ENCODE peak calls at places on chromosomes 3 and 15, in six cellular contexts. C is GM12891, B is GM12878, N is K562, S is HepG2, V is H1. X is an unnamed sample.

GRCh38 chr3:64147211-64147610 is 78.1 kb downstream of the PRICKLE2 start:
- DNase-seq in C (no peak), B (no peak), N (no peak), S (no peak), V (no peak), X (no peak)

GRCh38 chr3:73086071-73086494 is 24.6 kb downstream of the EBLN2 start:
- DNase-seq in C (no peak), B (no peak), N (peak; percentile 46), S (peak; percentile 34), V (no peak), X (no peak)

GRCh38 chr15:83973816-83974215 is 261.8 kb upstream of the GOLGA6L4 start:
- DNase-seq in C (no peak), B (no peak), N (peak; percentile 27), S (peak; percentile 2), V (no peak), X (no peak)

GRCh38 chr3:118990818-118991560 is 43.7 kb downstream of the IGSF11 start:
- DNase-seq in C (no peak), B (no peak), N (no peak), S (no peak), V (no peak), X (no peak)

GRCh38 chr3:172647823-172648222 is 63.0 kb downstream of the NCEH1 start:
- DNase-seq in C (no peak), B (no peak), N (no peak), S (no peak), V (no peak), X (no peak)

GRCh38 chr3:42036483-42036823 is 54.7 kb upstream of the TRAK1 start:
- DNase-seq in C (no peak), B (no peak), N (peak; percentile 42), S (peak; percentile 58), V (no peak), X (no peak)

GRCh38 chr3:136343873-136344281 is 93.7 kb downstream of the PCCB start:
- DNase-seq in C (no peak), B (no peak), N (peak; percentile 67), S (peak; percentile 57), V (no peak), X (no peak)

GRCh38 chr3:191412764-191413163 is 48.2 kb upstream of the PYDC2 start:
- DNase-seq in C (no peak), B (no peak), N (no peak), S (no peak), V (no peak), X (no peak)

GRCh38 chr3:62939707-62940106 is 64.5 kb upstream of the CADPS start:
- DNase-seq in C (no peak), B (no peak), N (no peak), S (no peak), V (no peak), X (no peak)

GRCh38 chr3:57227930-57228733 is 603 bp downstream of the APPL1 start:
- DNase-seq in C (no peak), B (no peak), N (peak; percentile 16), S (no peak), V (no peak), X (peak; percentile 43)

GRCh38 chr3:120526011-120526870 is 69.9 kb upstream of the NDUFB4 start:
- DNase-seq in C (no peak), B (no peak), N (no peak), S (no peak), V (no peak), X (no peak)

GRCh38 chr3:179421500-179421899 is 29.8 kb downstream of the GNB4 start:
- DNase-seq in C (no peak), B (no peak), N (peak; percentile 15), S (no peak), V (no peak), X (no peak)

GRCh38 chr15:91801836-91802534 is 51.5 kb upstream of the SLCO3A1 start:
- DNase-seq in C (no peak), B (no peak), N (no peak), S (no peak), V (no peak), X (no peak)

GRCh38 chr15:52441846-52442245 is 86.8 kb downstream of the MYO5A start:
- DNase-seq in C (no peak), B (no peak), N (no peak), S (no peak), V (no peak), X (no peak)

GRCh38 chr15:84570164-84570692 is 30.6 kb upstream of the ZSCAN2 start:
- DNase-seq in C (peak; percentile 32), B (no peak), N (peak; percentile 64), S (no peak), V (no peak), X (peak; percentile 40)

GRCh38 chr3:28915711-28916481 is 365.0 kb upstream of the RBMS3 start:
- DNase-seq in C (no peak), B (no peak), N (no peak), S (no peak), V (peak; percentile 10), X (no peak)

GRCh38 chr3:139561959-139562676 is 22.6 kb upstream of the RBP1 start:
- DNase-seq in C (no peak), B (no peak), N (peak; percentile 35), S (peak; percentile 47), V (no peak), X (no peak)

GRCh38 chr3:194306109-194306686 is 44.9 kb downstream of the CPN2 start:
- DNase-seq in C (no peak), B (peak; percentile 61), N (no peak), S (no peak), V (no peak), X (no peak)

GRCh38 chr3:86282106-86282787 is 708.7 kb downstream of the VGLL3 start:
- DNase-seq in C (no peak), B (no peak), N (no peak), S (no peak), V (no peak), X (no peak)

GRCh38 chr3:177676947-177677587 is 479.8 kb upstream of the TBL1XR1 start:
- DNase-seq in C (no peak), B (no peak), N (no peak), S (no peak), V (no peak), X (no peak)

GRCh38 chr3:140050977-140051957 is 116.3 kb downstream of the CLSTN2 start:
- DNase-seq in C (no peak), B (no peak), N (peak; percentile 24), S (peak; percentile 2), V (peak; percentile 21), X (no peak)

GRCh38 chr3:34570916-34571705 is 772.7 kb downstream of the PDCD6IP start:
- DNase-seq in C (no peak), B (no peak), N (no peak), S (no peak), V (no peak), X (no peak)

GRCh38 chr3:25940935-25941334 is 151.0 kb downstream of the OXSM start:
- DNase-seq in C (no peak), B (no peak), N (no peak), S (no peak), V (no peak), X (no peak)

GRCh38 chr3:193407156-193407555 is 28.6 kb upstream of the ATP13A5 start:
- DNase-seq in C (no peak), B (no peak), N (no peak), S (no peak), V (no peak), X (no peak)

GRCh38 chr3:40975711-40976121 is 223.6 kb upstream of the CTNNB1 start:
- DNase-seq in C (no peak), B (no peak), N (no peak), S (no peak), V (no peak), X (no peak)

GRCh38 chr15:39247574-39247973 is 333.3 kb upstream of the THBS1 start:
- DNase-seq in C (no peak), B (no peak), N (no peak), S (no peak), V (no peak), X (no peak)

GRCh38 chr3:190303887-190304286 is 18.4 kb downstream of the CLDN1 start:
- DNase-seq in C (no peak), B (no peak), N (no peak), S (peak; percentile 14), V (no peak), X (no peak)
- TF ChIP-seq POLR2AphosphoS5 in C (no peak), B (no peak), N (no peak), S (no peak), V (no peak), X (no peak)

GRCh38 chr15:31157644-31158069 is 56.1 kb upstream of the TRPM1 start:
- DNase-seq in C (no peak), B (no peak), N (no peak), S (peak; percentile 98), V (no peak), X (no peak)
- TF ChIP-seq POLR2A in C (no peak), B (no peak), N (no peak), S (no peak), V (no peak), X (no peak)

DNA sequence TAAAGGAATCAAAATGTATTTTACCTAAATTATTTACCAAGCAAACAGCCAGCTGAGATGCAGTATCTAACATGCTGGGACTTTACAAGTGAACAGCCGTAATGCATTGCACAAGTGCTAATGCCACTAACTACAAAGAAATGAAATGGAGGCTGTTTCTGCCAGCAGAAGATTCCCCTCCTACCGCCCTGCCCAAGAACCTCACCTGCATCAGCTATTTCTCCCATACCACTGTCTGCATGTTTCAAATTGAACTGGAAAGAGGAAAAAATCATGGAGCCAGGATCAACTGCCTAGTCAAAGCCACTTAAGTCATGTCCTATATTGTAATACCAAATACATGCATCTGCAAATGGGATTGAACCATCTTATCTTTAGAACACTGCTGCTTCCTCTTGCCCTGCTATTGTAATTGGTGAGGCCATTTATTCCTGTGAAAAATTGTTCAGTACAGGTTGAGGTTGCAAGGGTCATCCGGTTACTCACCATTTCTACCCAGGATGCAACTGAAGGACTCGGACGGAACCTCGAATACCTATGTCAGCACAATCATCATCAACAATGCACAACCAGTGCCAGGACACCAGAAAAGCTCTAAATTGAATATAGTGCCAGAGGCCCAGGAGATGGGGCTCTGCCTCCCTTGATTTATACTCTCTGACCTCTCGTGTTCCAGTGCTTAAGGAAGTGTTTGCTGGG is 27.5 kb downstream of the ANXA2 start:
- DNase-seq in C (no peak), B (no peak), N (no peak), S (no peak), V (no peak), X (no peak)
- TF ChIP-seq TAF1 in C (no peak), B (no peak), N (no peak), S (no peak), V (no peak), X (no peak)

DNA sequence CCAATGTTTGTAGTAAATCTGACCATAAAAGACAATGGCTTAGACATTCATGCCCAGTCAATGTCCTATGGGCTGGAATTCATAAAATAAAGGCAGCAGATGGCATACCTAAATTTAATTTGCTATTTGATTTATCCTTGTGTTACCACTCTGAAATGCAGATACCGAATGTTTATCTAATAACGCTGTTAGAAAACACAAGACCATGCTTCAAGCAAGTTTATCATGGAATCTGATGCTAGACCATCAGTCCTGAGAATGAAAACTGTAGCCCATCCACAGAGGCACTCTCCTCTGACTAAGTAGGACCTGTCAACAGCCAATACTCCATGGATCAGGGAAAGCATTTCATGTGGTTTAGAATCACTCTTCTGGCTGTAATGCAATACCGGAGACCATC is 12.3 kb upstream of the CPB1 start:
- DNase-seq in C (no peak), B (no peak), N (no peak), S (no peak), V (no peak), X (no peak)
- TF ChIP-seq POLR2AphosphoS5 in C (no peak), B (no peak), N (no peak), S (no peak), V (no peak), X (no peak)

DNA sequence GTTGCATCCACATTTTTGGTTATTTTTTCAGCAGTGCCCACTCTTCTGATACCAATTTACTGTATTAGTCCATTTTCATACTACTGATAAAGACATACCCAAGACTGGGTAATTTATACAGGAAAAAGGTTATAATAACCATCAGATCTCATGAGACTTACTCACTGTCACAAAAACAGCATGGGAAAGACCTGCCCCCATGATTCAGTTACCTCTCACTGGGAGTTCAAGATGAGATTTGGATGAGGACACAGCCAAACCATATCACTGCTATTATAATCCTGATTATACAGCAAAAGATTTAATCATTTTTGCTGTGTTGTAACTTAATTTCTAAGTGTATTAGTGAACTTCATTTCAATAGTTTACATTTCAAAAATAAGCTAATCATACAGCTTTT is 6.6 kb downstream of the ZBED2 start:
- DNase-seq in C (no peak), B (no peak), N (no peak), S (no peak), V (no peak), X (no peak)
- TF ChIP-seq POLR2A in C (no peak), B (no peak), N (no peak), S (no peak), V (no peak), X (no peak)